ENCODE peak calls at places on chromosomes 2 and 18, in seven cellular contexts. K is WERI-Rb-1, W is AG10803, E is CD14-positive monocyte, F is IMR-90, O is choroid plexus epithelial cell, P is uterus. C is an unnamed sample.

GRCh38 chr2:195898505-195898904 is 170.1 kb downstream of the DNAH7 start:
- DNase-seq in K (no peak), W (peak; percentile 99), E (no peak), F (peak; percentile 100), O (peak; percentile 100), P (peak; percentile 16), C (no peak)

GRCh38 chr18:72840109-72840508 is 27.7 kb downstream of the NETO1 start:
- DNase-seq in K (no peak), W (no peak), E (no peak), F (no peak), O (no peak), P (no peak), C (no peak)

GRCh38 chr2:31082002-31082401 is 56.2 kb downstream of the GALNT14 start:
- DNase-seq in K (no peak), W (no peak), E (no peak), F (no peak), O (no peak), P (no peak), C (no peak)

GRCh38 chr2:67561411-67561965 is 164.4 kb downstream of the ETAA1 start:
- DNase-seq in K (no peak), W (no peak), E (no peak), F (peak; percentile 81), O (peak; percentile 76), P (peak; percentile 54), C (no peak)

GRCh38 chr2:73334620-73335019 is 41.3 kb upstream of the EGR4 start:
- DNase-seq in K (no peak), W (no peak), E (no peak), F (no peak), O (no peak), P (no peak), C (no peak)

GRCh38 chr2:235170536-235171510 is 219.0 kb downstream of the SH3BP4 start:
- DNase-seq in K (peak; percentile 29), W (peak; percentile 90), E (no peak), F (peak; percentile 60), O (peak; percentile 78), P (no peak), C (peak; percentile 13)

GRCh38 chr18:24031318-24031717 is 16.8 kb downstream of the TTC39C start:
- DNase-seq in K (peak; percentile 14), W (no peak), E (no peak), F (no peak), O (no peak), P (no peak), C (no peak)

GRCh38 chr2:14348247-14348646 is 284.3 kb upstream of the LRATD1 start:
- DNase-seq in K (no peak), W (peak; percentile 27), E (no peak), F (no peak), O (no peak), P (no peak), C (no peak)

GRCh38 chr2:224069172-224069571 is 30.1 kb upstream of the SERPINE2 start:
- DNase-seq in K (no peak), W (peak; percentile 70), E (no peak), F (no peak), O (no peak), P (no peak), C (no peak)

GRCh38 chr2:72897785-72898184 is 10.6 kb downstream of the SPR start:
- DNase-seq in K (no peak), W (no peak), E (no peak), F (no peak), O (no peak), P (no peak), C (no peak)

GRCh38 chr2:210207929-210208328 is 17.3 kb downstream of the ACADL start:
- DNase-seq in K (no peak), W (no peak), E (no peak), F (no peak), O (no peak), P (no peak), C (no peak)

GRCh38 chr2:239678666-239679296 is 278.0 kb upstream of the HDAC4 start:
- DNase-seq in K (no peak), W (no peak), E (no peak), F (no peak), O (no peak), P (no peak), C (no peak)

GRCh38 chr2:33029459-33029858 is 82.7 kb downstream of the LTBP1 start:
- DNase-seq in K (no peak), W (no peak), E (no peak), F (no peak), O (peak; percentile 77), P (peak; percentile 43), C (no peak)

GRCh38 chr2:33032245-33032644 is 85.5 kb downstream of the LTBP1 start:
- DNase-seq in K (no peak), W (no peak), E (no peak), F (no peak), O (no peak), P (no peak), C (no peak)

GRCh38 chr2:33030326-33030725 is 83.6 kb downstream of the LTBP1 start:
- DNase-seq in K (no peak), W (no peak), E (no peak), F (no peak), O (no peak), P (no peak), C (no peak)

GRCh38 chr2:33034784-33035183 is 88.0 kb downstream of the LTBP1 start:
- DNase-seq in K (no peak), W (peak; percentile 67), E (no peak), F (no peak), O (peak; percentile 52), P (peak; percentile 34), C (no peak)

GRCh38 chr2:33033524-33034150 is 86.9 kb downstream of the LTBP1 start:
- DNase-seq in K (peak; percentile 88), W (peak; percentile 67), E (no peak), F (peak; percentile 66), O (peak; percentile 85), P (peak; percentile 42), C (peak; percentile 26)
- TF ChIP-seq CTCF in K (peak; percentile 42), W (peak; percentile 72), E (no peak), F (peak; percentile 75), O (peak; percentile 67), P (peak; percentile 71), C (peak; percentile 33)

GRCh38 chr2:43220229-43220981 is 6.0 kb downstream of the ZFP36L2 start:
- DNase-seq in K (no peak), W (peak; percentile 51), E (no peak), F (peak; percentile 42), O (peak; percentile 48), P (no peak), C (no peak)
- TF ChIP-seq CTCF in K (no peak), W (no peak), E (no peak), F (no peak), O (no peak), P (no peak), C (no peak)

GRCh38 chr2:219384872-219385271 is 2.8 kb downstream of the DNPEP start:
- DNase-seq in K (no peak), W (no peak), E (no peak), F (no peak), O (no peak), P (no peak), C (no peak)
- TF ChIP-seq CTCF in K (no peak), W (no peak), E (no peak), F (no peak), O (no peak), P (no peak), C (no peak)

GRCh38 chr2:108171652-108172051 is 68.1 kb upstream of the SULT1C3 start:
- DNase-seq in K (no peak), W (no peak), E (no peak), F (no peak), O (no peak), P (no peak), C (no peak)

GRCh38 chr2:108165750-108166149 is 74.0 kb upstream of the SULT1C3 start:
- DNase-seq in K (no peak), W (no peak), E (no peak), F (no peak), O (no peak), P (no peak), C (no peak)

GRCh38 chr2:108169982-108170625 is 69.7 kb upstream of the SULT1C3 start:
- DNase-seq in K (no peak), W (peak; percentile 28), E (no peak), F (peak; percentile 18), O (peak; percentile 61), P (no peak), C (no peak)
- TF ChIP-seq CTCF in K (peak; percentile 23), W (peak; percentile 61), E (peak; percentile 52), F (peak; percentile 45), O (peak; percentile 52), P (peak; percentile 10), C (peak; percentile 54)

DNA sequence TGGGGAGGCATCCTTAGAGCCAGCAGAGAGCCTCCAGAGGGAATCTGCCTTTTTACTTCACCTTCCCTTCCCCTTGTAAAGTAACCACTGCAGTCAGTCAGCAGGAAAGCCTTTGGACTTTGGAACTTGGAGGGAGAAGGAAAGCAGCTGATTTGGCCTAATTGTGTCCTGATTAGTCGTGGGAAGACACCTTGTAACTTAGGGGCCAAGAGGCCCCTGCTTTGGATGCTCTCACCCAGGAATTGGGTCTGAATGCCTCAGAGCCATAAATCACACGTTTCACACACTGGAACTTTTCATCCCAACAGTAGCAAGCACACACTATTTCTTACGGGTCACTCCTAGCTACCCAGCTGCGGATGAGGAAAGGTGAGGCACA is 81.0 kb upstream of the PPM1B start:
- DNase-seq in K (no peak), W (no peak), E (no peak), F (no peak), O (no peak), P (no peak), C (no peak)
- TF ChIP-seq CTCF in K (no peak), W (no peak), E (no peak), F (no peak), O (no peak), P (no peak), C (no peak)

DNA sequence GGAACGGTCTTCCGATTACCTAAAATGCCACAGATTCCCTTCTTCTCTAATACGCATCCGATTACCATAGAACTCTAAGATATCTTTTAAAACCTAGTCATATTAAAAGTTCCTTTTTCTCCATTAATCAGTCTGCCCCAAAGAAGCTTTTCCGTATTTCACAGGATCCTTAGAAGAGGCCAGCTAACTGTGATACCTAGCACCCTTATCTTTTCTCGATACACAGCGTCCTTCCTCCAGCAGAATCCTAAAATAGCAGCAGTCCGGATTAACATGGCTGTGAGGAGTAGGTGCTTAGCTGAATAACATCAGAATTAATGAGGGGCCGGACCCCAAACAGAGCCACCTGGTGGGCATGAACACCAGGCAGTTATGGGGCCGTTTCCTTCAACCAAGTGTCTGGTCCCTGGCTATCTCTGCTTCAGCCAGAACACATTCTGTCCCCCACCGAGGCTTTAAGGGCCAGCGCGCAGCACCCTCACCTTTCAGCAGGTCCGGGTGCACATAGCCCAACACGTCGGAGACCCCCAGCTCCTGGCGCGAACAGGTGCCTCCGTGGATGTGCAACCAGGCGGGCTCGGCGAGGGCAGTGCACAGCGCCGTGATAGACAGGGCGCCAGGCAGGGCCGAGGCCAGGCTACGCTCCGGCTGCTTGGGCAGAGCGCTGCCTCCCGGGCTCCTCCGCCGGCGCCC is 995 bp downstream of the TMEM127 start:
- DNase-seq in K (peak; percentile 67), W (peak; percentile 15), E (no peak), F (peak; percentile 29), O (peak; percentile 66), P (no peak), C (peak; percentile 50)
- TF ChIP-seq CTCF in K (peak; percentile 51), W (peak; percentile 41), E (peak; percentile 51), F (peak; percentile 46), O (peak; percentile 73), P (no peak), C (peak; percentile 39)

DNA sequence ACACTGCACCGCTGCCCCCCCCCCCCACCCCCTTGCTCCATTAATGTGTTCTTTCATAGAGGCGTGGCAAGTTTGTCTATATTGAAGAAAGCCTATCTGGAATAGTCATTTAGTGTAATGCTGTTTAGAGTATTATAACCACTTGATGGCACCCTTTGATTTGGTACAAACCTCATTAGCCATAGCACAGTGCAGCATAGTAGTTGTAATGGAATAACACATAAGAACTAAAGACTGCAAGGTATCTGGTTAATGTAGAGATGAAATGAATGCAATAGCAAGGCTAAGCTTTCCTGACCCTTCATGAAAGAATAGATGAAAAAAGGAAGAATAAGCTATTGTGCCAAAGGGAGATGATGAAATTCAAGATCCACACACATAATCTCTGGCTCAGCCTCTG is 81.9 kb downstream of the EHBP1 start:
- DNase-seq in K (no peak), W (peak; percentile 15), E (no peak), F (peak; percentile 51), O (peak; percentile 77), P (no peak), C (no peak)
- TF ChIP-seq CTCF in K (peak; percentile 17), W (peak; percentile 26), E (no peak), F (peak; percentile 50), O (peak; percentile 59), P (no peak), C (no peak)

C was measured in nephron progenitor cell.